ENCODE peak calls at places on chromosome 12, in four cellular contexts. A is stimulated activated CD8-positive, alpha-beta memory T cell treated with anti-CD3 and anti-CD28 coated beads, Interleukin-4, amount 100 ng/mL, for 24 hours; B is lung microvascular endothelial cell; I is H54. W is an unnamed sample.
A peak's percentile ranks its signal among the peaks of the same experiment; 100 is the strongest.

GRCh38 chr12:104973250-104973649 is 12.9 kb upstream of the NOPCHAP1 start:
- DNase-seq in A (no peak), B (no peak), I (no peak), W (no peak)

GRCh38 chr12:95286713-95287112 is 69.1 kb downstream of the VEZT start:
- DNase-seq in I (no peak), A (no peak), B (no peak), W (no peak)

GRCh38 chr12:98022961-98023360 is 492.4 kb upstream of the TMPO start:
- DNase-seq in B (no peak), A (no peak), I (no peak), W (no peak)

GRCh38 chr12:1465990-1466389 is 128.4 kb downstream of the FBXL14 start:
- DNase-seq in B (no peak), A (no peak), I (no peak), W (no peak)

GRCh38 chr12:58978717-58979116 is 58.4 kb upstream of the LRIG3 start:
- DNase-seq in B (no peak), I (no peak), A (no peak), W (no peak)

GRCh38 chr12:124847675-124848074 is 16.0 kb downstream of the SCARB1 start:
- DNase-seq in I (peak; percentile 67), A (no peak), B (no peak), W (no peak)

GRCh38 chr12:95723693-95724384 is 66.7 kb downstream of the NTN4 start:
- DNase-seq in B (no peak), A (no peak), I (no peak), W (no peak)

GRCh38 chr12:132282950-132283771 is 46.2 kb downstream of the GALNT9 start:
- DNase-seq in B (no peak), A (no peak), I (no peak), W (no peak)

GRCh38 chr12:82966160-82966559 is 279.5 kb downstream of the TMTC2 start:
- DNase-seq in B (peak; percentile 41), A (no peak), I (no peak), W (no peak)

GRCh38 chr12:17416748-17417147 is 673.2 kb downstream of the RERGL start:
- DNase-seq in A (no peak), I (no peak), B (no peak), W (no peak)

GRCh38 chr12:76587428-76588178 is 28.0 kb upstream of the OSBPL8 start:
- DNase-seq in A (no peak), B (no peak), I (no peak), W (no peak)

GRCh38 chr12:34606749-34607519 is 584.6 kb downstream of the ALG10 start:
- DNase-seq in A (no peak), B (no peak), I (no peak), W (no peak)